ENCODE peak calls at places on chromosomes 13 and 19, in ten cellular contexts. Z is suprapubic skin, Y is A549, A is tibial nerve, M is stomach, C is H1, B is transverse colon, H is K562, G is ovary, U is GM12878. F is an unnamed sample.

GRCh38 chr13:112634102-112634501 is 46.1 kb upstream of the TUBGCP3 start:
- DNase-seq in Z (no peak), Y (no peak), A (no peak), M (no peak), C (no peak), B (no peak), H (no peak), G (no peak), U (no peak), F (no peak)

GRCh38 chr13:67298297-67298696 is 68.2 kb upstream of the PCDH9 start:
- DNase-seq in Z (no peak), Y (no peak), A (no peak), M (no peak), C (no peak), B (no peak), H (no peak), G (no peak), U (no peak), F (no peak)

GRCh38 chr13:58619396-58620113 is 988.0 kb downstream of the PCDH17 start:
- DNase-seq in Z (no peak), Y (no peak), A (no peak), M (no peak), C (no peak), B (no peak), H (no peak), G (no peak), U (no peak), F (no peak)

GRCh38 chr19:1102407-1103106 is 1.2 kb upstream of the GPX4 start:
- DNase-seq in Z (no peak), Y (peak; percentile 94), A (no peak), M (peak; percentile 64), C (no peak), B (peak; percentile 64), H (no peak), G (peak; percentile 66), U (peak; percentile 93), F (no peak)

GRCh38 chr19:17075860-17076538 is 422 bp downstream of the MYO9B start:
- DNase-seq in Z (peak; percentile 80), Y (no peak), A (no peak), M (peak; percentile 37), C (peak; percentile 73), B (peak; percentile 51), H (peak; percentile 62), G (no peak), U (no peak), F (peak; percentile 79)

GRCh38 chr13:111414341-111414740 is 93.9 kb downstream of the TEX29 start:
- DNase-seq in Z (no peak), Y (no peak), A (no peak), M (no peak), C (no peak), B (no peak), H (no peak), G (no peak), U (no peak), F (peak; percentile 40)

GRCh38 chr13:48043789-48044503 is 6.4 kb downstream of the NUDT15 start:
- DNase-seq in Z (no peak), Y (no peak), A (no peak), M (no peak), C (no peak), B (no peak), H (no peak), G (no peak), U (no peak), F (no peak)

GRCh38 chr19:45306522-45307027 is 16.1 kb downstream of the CKM start:
- DNase-seq in Z (no peak), Y (no peak), A (no peak), M (no peak), C (peak; percentile 60), B (no peak), H (peak; percentile 34), G (no peak), U (no peak), F (no peak)

GRCh38 chr13:50761406-50761805 is 82.1 kb downstream of the DLEU7 start:
- DNase-seq in Z (no peak), Y (no peak), A (no peak), M (no peak), C (no peak), B (no peak), H (no peak), G (no peak), U (no peak), F (no peak)

GRCh38 chr13:57030671-57031070 is 110.0 kb upstream of the PRR20A start:
- DNase-seq in Z (no peak), Y (peak; percentile 0), A (no peak), M (no peak), C (no peak), B (no peak), H (no peak), G (no peak), U (no peak), F (no peak)

GRCh38 chr19:3780786-3781304 is 5.3 kb downstream of the MATK start:
- DNase-seq in Z (no peak), Y (no peak), A (no peak), M (no peak), C (no peak), B (no peak), H (no peak), G (no peak), U (no peak), F (no peak)

GRCh38 chr13:91817250-91817649 is 418.8 kb downstream of the GPC5 start:
- DNase-seq in Z (no peak), Y (peak; percentile 17), A (no peak), M (no peak), C (no peak), B (no peak), H (peak; percentile 13), G (no peak), U (no peak), F (no peak)

GRCh38 chr19:14440049-14440448 is 6.9 kb downstream of the PKN1 start:
- DNase-seq in Z (no peak), Y (no peak), A (peak; percentile 33), M (peak; percentile 72), C (no peak), B (peak; percentile 79), H (peak; percentile 79), G (no peak), U (peak; percentile 37), F (peak; percentile 78)
- TF ChIP-seq POLR2A in Z (no peak), Y (no peak), A (no peak), M (no peak), C (no peak), B (no peak), H (peak; percentile 61), G (no peak), U (peak; percentile 89), F (no peak)

DNA sequence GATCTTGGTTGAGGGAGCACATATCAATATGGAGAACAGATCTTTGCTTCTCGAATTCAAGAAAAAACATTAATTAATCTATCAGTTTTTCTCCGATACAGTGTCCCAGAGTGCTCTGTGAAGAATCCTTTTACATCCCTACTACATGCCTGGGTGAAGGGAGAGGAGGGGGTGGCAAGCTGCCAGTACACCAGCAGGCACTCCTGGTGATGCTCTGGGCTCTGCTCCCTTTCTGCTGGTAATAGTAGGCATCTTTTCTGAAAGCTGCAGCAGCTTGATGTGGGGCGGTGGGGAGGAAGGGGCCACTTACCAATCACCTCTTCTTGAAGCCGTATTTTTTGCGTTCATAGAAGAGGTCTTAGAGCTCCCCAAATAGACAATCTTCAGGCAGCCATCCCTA is 30.7 kb downstream of the PBX4 start:
- DNase-seq in Z (no peak), Y (no peak), A (no peak), M (no peak), C (no peak), B (no peak), H (no peak), G (no peak), U (no peak), F (no peak)
- TF ChIP-seq EP300 in Z (no peak), Y (no peak), A (no peak), M (no peak), C (no peak), B (no peak), H (no peak), G (no peak), U (no peak), F (no peak)

GRCh38 chr19:49590071-49590970 is 661 bp upstream of the PRR12 start:
- DNase-seq in Z (peak; percentile 97), Y (peak; percentile 99), A (peak; percentile 90), M (peak; percentile 99), C (peak; percentile 99), B (peak; percentile 98), H (peak; percentile 98), G (peak; percentile 93), U (peak; percentile 91), F (peak; percentile 96)
- TF ChIP-seq CTCF in Z (no peak), Y (no peak), A (peak; percentile 10), M (no peak), C (no peak), B (no peak), H (no peak), G (no peak), U (peak; percentile 2), F (peak; percentile 20)

DNA sequence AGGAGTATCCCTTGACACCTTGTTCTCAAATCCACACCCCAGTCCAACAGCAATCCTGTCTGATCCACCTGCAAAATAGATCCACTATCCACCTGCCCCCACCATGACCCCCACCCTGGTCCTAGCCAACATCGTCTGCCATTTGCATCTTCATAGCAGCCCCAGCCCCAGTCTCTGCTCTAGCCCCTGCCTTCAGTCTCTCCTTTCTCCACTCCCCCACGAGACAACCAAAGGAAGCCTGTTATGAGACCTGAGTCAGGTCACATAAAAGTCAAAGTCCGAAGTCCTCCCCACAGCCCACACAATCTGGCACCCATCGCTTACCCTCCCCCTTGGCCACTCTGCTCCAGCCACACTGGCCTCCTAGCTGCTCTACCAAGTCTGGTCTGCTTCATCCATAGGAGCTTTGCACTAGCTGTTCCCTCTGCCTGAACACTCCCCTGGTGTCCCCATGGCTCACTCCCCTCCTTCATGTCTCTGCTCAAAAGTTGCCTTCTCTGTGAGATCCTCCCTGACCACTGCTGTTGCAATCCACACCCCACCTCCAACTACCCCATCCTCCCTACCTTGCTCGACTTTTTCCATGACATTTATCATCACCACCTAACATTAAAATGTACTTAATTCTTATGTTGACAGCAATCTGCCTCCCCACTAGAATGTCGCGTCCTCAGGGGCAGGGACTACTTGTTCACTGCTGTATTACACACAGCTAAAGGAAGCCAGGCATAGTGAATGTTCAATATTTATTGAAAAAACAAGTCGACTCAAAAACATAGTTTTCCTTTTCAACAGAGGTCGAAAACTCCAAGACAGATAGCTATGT is 1.2 kb upstream of the PLEKHG2 start:
- DNase-seq in Z (peak; percentile 90), Y (peak; percentile 79), A (no peak), M (peak; percentile 86), C (peak; percentile 52), B (peak; percentile 86), H (no peak), G (peak; percentile 65), U (no peak), F (peak; percentile 89)
- TF ChIP-seq POLR2A in Z (peak; percentile 60), Y (peak; percentile 34), A (no peak), M (no peak), C (peak; percentile 13), B (peak; percentile 87), H (peak; percentile 23), G (peak; percentile 61), U (peak; percentile 78), F (peak; percentile 24)